ENCODE peak calls at places on chromosomes 4 and X, in four cellular contexts. One of them, this sample, is unnamed.

GRCh38 chr4:101347267-101347556 is at the start of gene PPP3CA:
- DNase-seq in germinal center: no peak
- DNase-seq in NCI-H524: no peak
- DNase-seq in dermis blood vessel endothelial cell: no peak
- DNase-seq in this sample: no peak

GRCh38 chrX:37998586-37999267 is 7.6 kb upstream of the SYTL5 start:
- DNase-seq in germinal center: no peak
- DNase-seq in NCI-H524: peak
- DNase-seq in dermis blood vessel endothelial cell: no peak
- DNase-seq in this sample: no peak

GRCh38 chr4:138199568-138200235 is 42.4 kb downstream of the SLC7A11 start:
- DNase-seq in germinal center: no peak
- DNase-seq in NCI-H524: no peak
- DNase-seq in dermis blood vessel endothelial cell: peak
- DNase-seq in this sample: no peak

GRCh38 chr4:101685126-101685525 is 105.4 kb upstream of the BANK1 start:
- DNase-seq in germinal center: no peak
- DNase-seq in NCI-H524: peak
- DNase-seq in dermis blood vessel endothelial cell: no peak
- DNase-seq in this sample: no peak

GRCh38 chrX:103376979-103377324 is 614 bp downstream of the BEX3 start:
- DNase-seq in germinal center: no peak
- DNase-seq in NCI-H524: peak
- DNase-seq in dermis blood vessel endothelial cell: peak
- DNase-seq in this sample: peak

GRCh38 chrX:45767021-45767491 is 566.4 kb upstream of the DIPK2B start:
- DNase-seq in germinal center: no peak
- DNase-seq in NCI-H524: no peak
- DNase-seq in dermis blood vessel endothelial cell: peak
- DNase-seq in this sample: no peak

GRCh38 chrX:1392376-1393130 is 640 bp upstream of the SLC25A6 start:
- DNase-seq in germinal center: peak
- DNase-seq in NCI-H524: no peak
- DNase-seq in dermis blood vessel endothelial cell: peak
- DNase-seq in this sample: no peak

GRCh38 chr4:147340547-147341225 is 140.2 kb upstream of the EDNRA start:
- DNase-seq in germinal center: no peak
- DNase-seq in NCI-H524: no peak
- DNase-seq in dermis blood vessel endothelial cell: peak
- DNase-seq in this sample: no peak

GRCh38 chr4:113327513-113327912 is 278.1 kb downstream of the ANK2 start:
- DNase-seq in germinal center: no peak
- DNase-seq in NCI-H524: peak
- DNase-seq in dermis blood vessel endothelial cell: no peak
- DNase-seq in this sample: no peak

GRCh38 chrX:29699214-29699613 is 516.1 kb upstream of the MAGEB2 start:
- DNase-seq in germinal center: no peak
- DNase-seq in NCI-H524: no peak
- DNase-seq in dermis blood vessel endothelial cell: no peak
- DNase-seq in this sample: no peak

GRCh38 chrX:40064055-40064597 is 33.6 kb downstream of the BCOR start:
- DNase-seq in germinal center: no peak
- DNase-seq in NCI-H524: no peak
- DNase-seq in dermis blood vessel endothelial cell: no peak
- DNase-seq in this sample: no peak

GRCh38 chrX:15376956-15377355 is 7.3 kb downstream of the VEGFD start:
- DNase-seq in germinal center: no peak
- DNase-seq in NCI-H524: no peak
- DNase-seq in dermis blood vessel endothelial cell: no peak
- DNase-seq in this sample: no peak

GRCh38 chrX:20361890-20362262 is 95.2 kb upstream of the RPS6KA3 start:
- DNase-seq in germinal center: no peak
- DNase-seq in NCI-H524: no peak
- DNase-seq in dermis blood vessel endothelial cell: no peak
- DNase-seq in this sample: no peak